ENCODE peak calls at places on chromosomes 4 and X, in eight cellular contexts. F is endothelial cell, N is H9, V is Peyer's patch, M is AG09309, Y is body of pancreas, D is GM20000, W is RWPE2. H is an unnamed sample.

GRCh38 chr4:726816-727215 is 21.2 kb downstream of the PCGF3 start:
- DNase-seq in F (no peak), N (no peak), V (no peak), M (no peak), Y (no peak), D (no peak), W (no peak), H (no peak)

GRCh38 chr4:155433636-155434360 is 57.0 kb upstream of the MAP9 start:
- DNase-seq in F (no peak), N (no peak), V (no peak), M (no peak), Y (no peak), D (no peak), W (no peak), H (no peak)

GRCh38 chrX:10486373-10486772 is 134.0 kb downstream of the MID1 start:
- DNase-seq in F (no peak), N (no peak), V (no peak), M (peak; percentile 46), Y (no peak), D (no peak), W (peak; percentile 31), H (no peak)

GRCh38 chrX:154430504-154430903 is 2.0 kb downstream of the ATP6AP1 start:
- DNase-seq in F (no peak), N (no peak), V (no peak), M (no peak), Y (no peak), D (no peak), W (no peak), H (no peak)

GRCh38 chrX:152992120-152992519 is 1.8 kb downstream of the PNMA5 start:
- DNase-seq in F (no peak), N (no peak), V (no peak), M (no peak), Y (no peak), D (no peak), W (no peak), H (no peak)

GRCh38 chr4:85166318-85166717 is 199.8 kb upstream of the WDFY3 start:
- DNase-seq in F (no peak), N (no peak), V (no peak), M (no peak), Y (no peak), D (no peak), W (no peak), H (no peak)

GRCh38 chr4:67575232-67575888 is 16.8 kb downstream of the STAP1 start:
- DNase-seq in F (no peak), N (no peak), V (no peak), M (no peak), Y (no peak), D (peak; percentile 56), W (no peak), H (no peak)

GRCh38 chr4:36241771-36242170 is 2.5 kb downstream of the ARAP2 start:
- DNase-seq in F (no peak), N (no peak), V (no peak), M (no peak), Y (no peak), D (peak; percentile 65), W (no peak), H (no peak)

GRCh38 chr4:167831853-167832252 is 260.5 kb upstream of the ANXA10 start:
- DNase-seq in F (no peak), N (no peak), V (no peak), M (no peak), Y (no peak), D (no peak), W (no peak), H (no peak)

GRCh38 chrX:149541521-149542047 is 772 bp downstream of the EOLA1 start:
- DNase-seq in F (no peak), N (no peak), V (no peak), M (no peak), Y (no peak), D (no peak), W (no peak), H (no peak)

GRCh38 chr4:110236324-110236723 is 37.9 kb upstream of the ELOVL6 start:
- DNase-seq in F (no peak), N (no peak), V (peak; percentile 64), M (no peak), Y (no peak), D (no peak), W (no peak), H (no peak)

GRCh38 chrX:109974906-109975655 is 27.8 kb upstream of the TMEM164 start:
- DNase-seq in F (no peak), N (no peak), V (no peak), M (no peak), Y (no peak), D (no peak), W (no peak), H (no peak)

DNA sequence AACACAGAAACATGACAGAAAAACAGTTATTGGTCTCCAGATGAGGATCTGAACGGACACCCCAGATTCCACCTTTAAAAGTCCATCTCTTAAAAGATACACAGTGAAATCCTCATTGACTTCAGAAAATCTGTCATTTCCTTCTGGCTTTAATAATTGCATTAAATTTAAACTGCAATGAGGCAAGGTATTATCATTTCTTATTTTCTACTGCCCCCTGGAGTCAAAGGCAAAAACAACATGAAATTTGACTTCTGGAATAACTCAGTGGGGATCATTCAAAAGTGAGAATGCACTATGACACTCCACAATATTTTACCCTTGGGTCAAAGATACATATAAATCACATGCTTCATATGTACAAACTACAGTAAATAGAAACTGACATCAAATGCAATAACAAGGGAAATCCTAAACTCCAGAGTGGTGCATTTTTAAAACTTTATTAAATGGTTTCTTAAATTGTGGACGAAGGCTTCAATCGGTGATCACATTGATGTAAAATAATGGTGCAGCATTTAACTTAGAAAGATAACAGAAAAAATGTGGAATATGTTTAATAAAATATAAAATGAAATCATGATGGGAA is 56.4 kb upstream of the SPANXN1 start:
- DNase-seq in F (no peak), N (no peak), V (no peak), M (no peak), Y (no peak), D (no peak), W (no peak), H (no peak)
- TF ChIP-seq CTCF in F (peak; percentile 46), N (peak; percentile 62), V (peak; percentile 7), M (peak; percentile 30), Y (peak; percentile 42), D (no peak), W (peak; percentile 49), H (peak; percentile 15)

DNA sequence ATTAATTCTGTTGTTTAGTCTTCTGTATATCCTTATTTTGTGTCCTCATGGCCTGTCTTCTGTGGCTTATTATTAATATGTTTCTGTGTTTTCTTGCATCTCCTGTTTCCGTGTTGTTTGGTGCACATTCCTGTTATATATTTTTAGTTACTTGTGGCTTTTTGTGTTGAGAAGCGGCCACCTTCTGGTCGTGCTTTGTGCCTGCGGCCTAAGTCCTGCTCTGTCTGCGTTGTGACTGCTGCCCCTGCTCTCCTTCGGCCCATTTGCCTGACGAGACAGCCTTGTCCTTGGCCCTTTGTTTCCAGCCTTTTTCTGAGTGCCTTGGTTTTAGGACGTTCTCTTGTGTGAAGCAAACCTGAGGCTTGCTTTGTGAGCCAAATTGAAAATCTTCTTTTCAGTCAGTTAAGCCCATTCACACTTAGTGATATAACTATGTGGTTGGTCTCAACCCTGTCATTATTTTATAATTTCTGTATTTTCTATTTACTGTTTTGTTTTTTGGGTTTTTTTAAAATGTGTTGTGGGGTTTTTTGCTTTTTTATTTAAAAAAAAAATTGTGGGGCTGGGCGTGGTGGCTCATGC is 43.8 kb downstream of the TNIP2 start:
- DNase-seq in F (peak; percentile 33), N (peak; percentile 64), V (no peak), M (no peak), Y (no peak), D (no peak), W (no peak), H (peak; percentile 18)
- TF ChIP-seq CTCF in F (peak; percentile 20), N (peak; percentile 60), V (no peak), M (peak; percentile 17), Y (no peak), D (peak; percentile 55), W (no peak), H (peak; percentile 48)

DNA sequence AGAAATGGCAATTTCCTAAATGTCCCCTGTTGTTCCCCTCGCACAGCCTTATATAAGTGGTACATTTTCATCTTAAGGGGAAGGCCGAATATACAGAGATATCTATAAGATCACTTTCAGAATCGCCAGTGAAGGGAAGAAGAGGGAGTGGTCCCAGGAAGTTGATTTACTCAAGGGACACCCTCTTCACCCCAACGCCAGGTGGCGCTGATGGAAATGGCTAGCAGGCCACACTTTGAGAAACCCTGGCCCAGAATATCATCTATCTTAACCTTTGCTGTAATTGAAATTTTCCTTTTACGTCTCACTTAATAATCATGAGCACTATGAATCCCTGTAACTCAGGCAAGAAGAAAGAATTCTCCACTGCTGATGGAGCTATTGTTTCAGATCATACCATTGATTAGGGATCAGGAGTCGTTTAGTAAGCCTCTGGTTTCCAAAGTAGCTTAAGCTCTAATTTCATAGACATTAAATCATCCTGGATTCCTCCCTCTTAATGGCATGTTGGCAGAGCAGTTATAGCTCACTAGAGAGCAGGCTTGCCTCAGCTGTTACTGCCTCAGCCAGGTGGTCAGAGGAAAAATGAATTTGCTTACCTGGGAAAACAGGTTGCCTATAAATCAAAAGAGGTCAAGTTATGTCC is 941.3 kb upstream of the TENM3 start:
- DNase-seq in F (peak; percentile 39), N (peak; percentile 57), V (peak; percentile 80), M (peak; percentile 3), Y (peak; percentile 62), D (peak; percentile 11), W (peak; percentile 43), H (no peak)
- TF ChIP-seq CTCF in F (peak; percentile 60), N (peak; percentile 88), V (peak; percentile 55), M (peak; percentile 73), Y (peak; percentile 46), D (peak; percentile 29), W (peak; percentile 74), H (peak; percentile 38)

GRCh38 chr4:18533262-18533775 is 511.8 kb upstream of the LCORL start:
- DNase-seq in F (no peak), N (no peak), V (no peak), M (no peak), Y (no peak), D (no peak), W (no peak), H (no peak)

GRCh38 chr4:18538121-18538520 is 516.6 kb upstream of the LCORL start:
- DNase-seq in F (no peak), N (no peak), V (no peak), M (no peak), Y (no peak), D (no peak), W (no peak), H (no peak)

GRCh38 chr4:18535948-18536347 is 514.4 kb upstream of the LCORL start:
- DNase-seq in F (no peak), N (no peak), V (no peak), M (no peak), Y (no peak), D (no peak), W (no peak), H (no peak)

GRCh38 chr4:18540349-18540748 is 518.8 kb upstream of the LCORL start:
- DNase-seq in F (no peak), N (no peak), V (no peak), M (no peak), Y (no peak), D (no peak), W (no peak), H (no peak)

DNA sequence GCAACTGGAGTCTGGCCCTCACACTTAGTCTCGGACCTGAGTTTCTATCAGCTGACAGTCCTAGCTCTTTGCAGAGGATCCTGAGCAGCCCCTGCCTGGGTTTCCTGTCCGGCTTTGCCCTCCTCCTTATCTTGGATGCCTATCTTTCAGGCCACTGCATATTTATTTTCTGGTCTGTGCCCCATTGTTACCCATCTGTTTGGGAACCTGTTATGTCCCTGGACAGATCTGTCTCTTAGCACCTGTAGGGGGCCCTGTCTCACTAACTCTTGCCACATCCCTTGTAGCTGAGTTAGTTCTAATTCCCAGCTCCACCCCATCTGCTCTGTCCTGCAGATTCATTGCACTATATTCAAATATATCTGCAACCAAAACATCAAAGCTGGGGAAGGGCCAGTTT is 514.9 kb upstream of the LCORL start:
- DNase-seq in F (no peak), N (peak; percentile 53), V (no peak), M (no peak), Y (no peak), D (no peak), W (no peak), H (no peak)
- TF ChIP-seq CTCF in F (no peak), N (peak; percentile 69), V (no peak), M (no peak), Y (no peak), D (no peak), W (no peak), H (no peak)

H was measured in astrocyte of the cerebellum.